ENCODE peak calls at places on chromosome 16, in five cellular contexts. R is RWPE1, F is HCT116, D is adrenal gland, U is GM12878. W is an unnamed sample.

GRCh38 chr16:23801387-23801786 is 34.4 kb upstream of the PRKCB start:
- DNase-seq in F (peak), U (no peak), D (peak), R (peak), W (peak)

GRCh38 chr16:29876578-29877249 is 13.7 kb upstream of the CDIPT start:
- DNase-seq in D (no peak), R (no peak), U (no peak), F (no peak), W (no peak)

GRCh38 chr16:55035037-55035436 is 104.4 kb downstream of the IRX5 start:
- DNase-seq in F (peak), D (no peak), U (no peak), R (no peak), W (peak)

GRCh38 chr16:31386157-31386984 is 6.8 kb upstream of the ITGAD start:
- DNase-seq in R (peak), D (no peak), U (no peak), F (peak), W (peak)

GRCh38 chr16:55501549-55502322 is 7.1 kb upstream of the LPCAT2 start:
- DNase-seq in F (no peak), R (peak), D (no peak), U (no peak), W (peak)

GRCh38 chr16:81632392-81633146 is 146.5 kb upstream of the PLCG2 start:
- DNase-seq in F (peak), D (peak), R (peak), U (no peak), W (peak)

GRCh38 chr16:56576585-56577299 is 11.9 kb downstream of the MT4 start:
- DNase-seq in D (peak), R (peak), F (peak), U (peak), W (peak)

GRCh38 chr16:75296606-75297005 is 45.2 kb upstream of the BCAR1 start:
- DNase-seq in D (peak), U (no peak), F (no peak), R (no peak), W (no peak)

GRCh38 chr16:71645450-71645849 is 19.5 kb downstream of the MARVELD3 start:
- DNase-seq in D (no peak), F (no peak), R (peak), U (no peak), W (peak)

GRCh38 chr16:50555892-50556673 is 7.9 kb downstream of the NKD1 start:
- DNase-seq in U (no peak), F (no peak), D (no peak), R (no peak), W (peak)

GRCh38 chr16:877242-878065 is 76.9 kb upstream of the GNG13 start:
- DNase-seq in U (no peak), D (no peak), F (no peak), R (no peak), W (no peak)

GRCh38 chr16:66953462-66954096 is 7.5 kb upstream of the CES3 start:
- DNase-seq in R (peak), F (no peak), U (no peak), D (no peak), W (peak)

GRCh38 chr16:22194707-22195444 is 11.2 kb upstream of the EEF2K start:
- DNase-seq in F (no peak), R (no peak), D (no peak), U (peak), W (no peak)

GRCh38 chr16:58049697-58050185 is 24.2 kb downstream of the MMP15 start:
- DNase-seq in D (no peak), F (no peak), U (no peak), R (no peak), W (no peak)

GRCh38 chr16:54677551-54677950 is 253.1 kb upstream of the IRX5 start:
- DNase-seq in R (peak), F (no peak), D (no peak), U (no peak), W (peak)

GRCh38 chr16:22352119-22352518 is 22.3 kb downstream of the CDR2 start:
- DNase-seq in R (no peak), F (no peak), U (no peak), D (no peak), W (no peak)

GRCh38 chr16:81879625-81880024 is 100.5 kb downstream of the PLCG2 start:
- DNase-seq in R (no peak), D (no peak), F (no peak), U (no peak), W (no peak)

GRCh38 chr16:81069063-81069462 is 8.0 kb downstream of the C16orf46 start:
- DNase-seq in R (no peak), U (no peak), D (no peak), F (no peak), W (no peak)

GRCh38 chr16:83651871-83652270 is 155.9 kb upstream of the HSBP1 start:
- DNase-seq in D (no peak), F (no peak), U (no peak), R (no peak), W (no peak)

GRCh38 chr16:50267151-50267631 is 840 bp downstream of the ADCY7 start:
- DNase-seq in R (no peak), D (no peak), U (no peak), F (no peak), W (no peak)

GRCh38 chr16:79003026-79003617 is 597.4 kb downstream of the MAF start:
- DNase-seq in U (no peak), F (no peak), R (no peak), D (no peak), W (no peak)

GRCh38 chr16:57349212-57350031 is 9.2 kb upstream of the CCL22 start:
- DNase-seq in F (no peak), R (no peak), U (peak), D (no peak), W (no peak)

GRCh38 chr16:67990018-67990386 is 9.3 kb downstream of the DPEP2 start:
- DNase-seq in U (no peak), F (no peak), D (no peak), R (no peak), W (no peak)

GRCh38 chr16:16014329-16015224 is 65.2 kb downstream of the ABCC1 start:
- DNase-seq in D (peak), R (no peak), U (no peak), F (no peak), W (no peak)

GRCh38 chr16:49858200-49859129 is 2.6 kb upstream of the ZNF423 start:
- DNase-seq in R (peak), D (peak), U (no peak), F (no peak), W (no peak)

GRCh38 chr16:31880322-31880979 is 6.8 kb downstream of the ZNF267 start:
- DNase-seq in D (peak), U (peak), R (peak), F (no peak), W (peak)

GRCh38 chr16:47848481-47849109 is 307.2 kb downstream of the ABCC12 start:
- DNase-seq in D (no peak), U (no peak), F (no peak), R (peak), W (peak)

GRCh38 chr16:7938175-7938574 is 605.5 kb downstream of the RBFOX1 start:
- DNase-seq in D (no peak), U (no peak), R (no peak), F (no peak), W (no peak)

GRCh38 chr16:80084614-80085013 is 456.2 kb upstream of the DYNLRB2 start:
- DNase-seq in D (peak), F (no peak), U (no peak), R (peak), W (peak)

GRCh38 chr16:82504811-82505210 is 122.0 kb upstream of the CDH13 start:
- DNase-seq in F (no peak), R (no peak), U (no peak), D (no peak), W (no peak)

GRCh38 chr16:14559809-14560227 is 70.2 kb downstream of the PARN start:
- DNase-seq in R (no peak), F (no peak), U (no peak), D (no peak), W (peak)

GRCh38 chr16:49540836-49541235 is 167.2 kb downstream of the C16orf78 start:
- DNase-seq in U (no peak), F (no peak), D (no peak), R (no peak), W (no peak)

GRCh38 chr16:10280262-10281170 is 98.3 kb upstream of the GRIN2A start:
- DNase-seq in R (no peak), D (no peak), U (no peak), F (no peak), W (no peak)

GRCh38 chr16:10282367-10282766 is 100.1 kb upstream of the GRIN2A start:
- DNase-seq in U (no peak), R (no peak), F (no peak), D (no peak), W (no peak)

GRCh38 chr16:10277597-10277996 is 95.4 kb upstream of the GRIN2A start:
- DNase-seq in U (no peak), D (no peak), R (no peak), F (no peak), W (no peak)
- TF ChIP-seq CTCF in U (no peak), D (no peak), R (no peak), F (no peak), W (no peak)

GRCh38 chr16:11968577-11968976 is 3.6 kb downstream of the TNFRSF17 start:
- DNase-seq in D (no peak), U (no peak), F (no peak), R (no peak), W (no peak)

GRCh38 chr16:11976850-11977205 is 294 bp downstream of the SNX29 start:
- DNase-seq in U (no peak), D (no peak), F (no peak), R (no peak), W (no peak)

GRCh38 chr16:11967195-11967911 is 2.3 kb downstream of the TNFRSF17 start:
- DNase-seq in D (no peak), R (no peak), U (no peak), F (no peak), W (no peak)

GRCh38 chr16:11973065-11973464 is 3.5 kb upstream of the SNX29 start:
- DNase-seq in U (no peak), R (no peak), D (no peak), F (no peak), W (peak)

GRCh38 chr16:11972128-11972527 is 4.4 kb upstream of the SNX29 start:
- DNase-seq in D (peak), U (no peak), R (no peak), F (no peak), W (no peak)
- TF ChIP-seq CTCF in D (peak), U (peak), R (no peak), F (peak), W (peak)

DNA sequence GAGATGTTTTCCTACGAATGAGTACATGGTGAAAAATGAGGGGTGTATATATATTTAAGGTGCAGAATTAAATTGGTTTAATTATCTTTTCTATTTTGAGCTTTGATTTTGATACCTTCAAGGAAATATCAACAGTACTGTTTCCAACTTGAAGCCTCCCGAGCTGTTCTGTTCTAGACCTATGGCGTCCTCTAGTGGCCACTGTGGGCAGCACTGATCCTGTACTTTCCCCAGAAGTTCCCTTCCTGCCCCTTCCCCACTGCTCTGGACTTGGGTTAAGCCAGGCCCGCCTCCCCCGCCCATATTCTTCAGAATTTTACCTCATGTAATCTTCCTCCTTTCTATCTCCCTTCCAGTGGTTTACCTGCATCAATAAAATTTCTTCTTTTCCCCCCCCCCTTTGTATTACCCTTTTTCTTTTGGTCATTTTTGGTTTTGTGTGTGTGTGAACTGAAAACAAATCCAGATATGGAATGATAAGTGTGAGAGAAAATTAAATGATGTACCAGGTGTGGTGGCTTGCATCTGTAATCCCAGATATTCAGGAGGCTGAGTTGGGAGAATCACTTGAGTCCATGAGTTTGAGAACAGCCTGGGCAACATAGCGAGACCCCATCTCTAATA is 1643.5 kb downstream of the TP53TG3F start:
- DNase-seq in D (no peak), R (no peak), F (no peak), U (no peak), W (peak)
- TF ChIP-seq CTCF in D (no peak), R (no peak), F (peak), U (peak), W (no peak)

DNA sequence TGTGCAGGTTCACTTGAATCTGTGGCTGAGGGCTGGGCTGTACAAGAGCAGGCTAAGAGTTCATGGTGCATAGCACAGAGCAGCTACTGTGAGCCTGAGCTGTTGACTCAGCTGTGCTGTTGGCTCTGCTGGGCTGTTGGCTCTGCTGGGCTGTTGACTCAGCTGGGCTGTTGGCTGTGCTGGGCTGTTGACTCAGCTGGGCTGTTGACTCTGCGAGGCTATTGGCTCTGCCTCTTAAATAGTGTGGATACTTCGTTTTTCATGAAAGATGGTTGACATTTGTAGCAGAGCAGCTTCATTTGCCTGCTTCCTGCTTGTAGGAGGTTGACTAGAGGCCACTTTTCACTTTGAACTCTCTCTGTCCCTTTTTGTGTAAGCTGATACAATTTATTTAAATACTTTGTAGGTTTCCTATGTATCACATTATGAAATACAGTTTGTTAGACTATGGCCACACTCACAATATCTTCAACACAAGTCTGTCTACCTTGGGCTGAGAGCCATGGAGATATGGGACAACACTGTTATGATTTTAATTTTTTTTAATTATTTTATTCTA is 40.3 kb upstream of the CCNF start:
- DNase-seq in D (no peak), R (no peak), F (no peak), U (no peak), W (peak)
- TF ChIP-seq CTCF in D (no peak), R (no peak), F (no peak), U (no peak), W (no peak)

DNA sequence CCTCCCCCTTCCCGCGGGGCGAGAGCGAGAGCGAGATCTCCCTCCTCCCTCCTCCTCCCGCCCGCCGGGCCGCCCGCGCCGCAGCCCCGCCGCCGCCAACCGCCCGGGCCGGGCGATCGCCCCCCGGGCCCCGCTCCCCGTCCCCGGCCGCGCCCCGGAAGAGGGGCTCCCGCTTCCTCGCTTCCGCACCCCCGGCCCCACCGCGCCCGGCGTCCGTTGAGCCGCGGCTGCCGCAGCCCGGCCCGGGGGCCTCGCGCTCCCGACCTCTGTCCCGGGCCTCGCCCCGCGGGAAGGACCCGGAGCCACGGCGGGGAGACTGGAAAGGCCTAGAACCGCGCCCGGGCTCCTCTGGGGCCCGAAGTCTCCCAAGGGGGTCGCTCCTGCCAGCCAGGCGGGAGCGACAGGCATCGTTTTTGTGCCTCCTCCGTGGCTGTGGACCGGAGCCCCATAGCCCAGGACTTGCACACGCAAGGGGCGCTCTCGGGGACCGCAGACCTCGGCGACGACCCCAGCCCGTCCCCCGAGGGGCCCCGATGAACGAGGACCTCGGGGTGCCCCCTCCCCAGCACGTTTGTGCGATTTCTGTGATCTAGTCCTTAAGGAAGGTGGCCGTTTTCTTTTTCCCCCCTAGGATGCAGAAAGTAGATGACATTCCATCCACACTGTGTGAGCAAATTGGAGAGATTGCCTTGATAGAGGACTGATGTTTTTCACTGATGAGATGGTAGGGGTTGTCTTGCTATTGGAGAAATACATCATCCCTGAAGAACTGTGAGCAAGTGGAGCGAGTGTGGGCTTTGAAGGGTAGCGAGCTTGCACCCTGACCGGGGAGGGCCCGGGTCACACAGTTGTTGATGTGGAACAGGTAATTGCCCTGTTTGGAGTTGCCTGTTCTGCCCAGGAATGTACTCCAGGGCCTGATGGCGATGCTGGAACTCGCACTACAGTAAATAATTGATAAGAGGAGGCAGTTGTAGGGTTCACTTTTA is 610 bp downstream of the BANP start:
- DNase-seq in D (peak), F (no peak), U (no peak), R (peak), W (no peak)
- TF ChIP-seq CTCF in D (no peak), F (peak), U (no peak), R (peak), W (peak)

GRCh38 chr16:20740007-20740883 is 1.4 kb downstream of the THUMPD1 start:
- DNase-seq in U (no peak), R (peak), F (no peak), D (no peak), W (peak)
- TF ChIP-seq CTCF in U (peak), R (peak), F (peak), D (no peak), W (peak)

DNA sequence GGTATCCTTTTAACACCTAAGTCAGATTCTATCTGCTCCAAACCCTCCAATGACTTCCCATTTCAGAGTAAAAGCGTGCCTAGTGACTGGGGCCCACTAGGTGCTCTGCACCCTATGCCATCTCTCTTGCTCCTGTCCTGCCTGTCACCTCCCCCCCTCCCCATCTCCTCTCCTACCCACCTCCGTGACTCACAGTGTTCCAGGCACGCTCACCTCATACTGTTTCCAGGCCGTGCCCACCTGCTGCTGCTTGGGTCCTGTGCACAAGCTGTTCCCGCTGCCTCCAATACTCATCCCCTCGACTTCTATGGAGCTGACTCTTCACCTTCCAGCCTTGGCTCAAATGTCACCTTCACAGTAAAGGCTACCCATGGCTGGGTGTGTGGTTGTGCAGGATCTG is 21.7 kb downstream of the DNAH3 start:
- DNase-seq in R (no peak), F (no peak), U (no peak), D (no peak), W (no peak)
- TF ChIP-seq CTCF in R (no peak), F (no peak), U (no peak), D (no peak), W (no peak)

GRCh38 chr16:85330694-85331188 is 218.5 kb upstream of the CIBAR2 start:
- DNase-seq in D (peak), F (peak), R (peak), U (no peak), W (peak)
- TF ChIP-seq CTCF in D (peak), F (peak), R (peak), U (peak), W (peak)

W was measured in epithelial cell of esophagus.